ENCODE peak calls at places on chromosomes 11 and 22, in five cellular contexts. B, O, Y, F and N are unnamed samples.

GRCh38 chr11:75100314-75100713 is 3.6 kb upstream of the OR2AT4 start:
- DNase-seq in B (peak), O (peak), Y (peak), F (peak), N (no peak)

GRCh38 chr22:30228509-30229359 is 17.8 kb downstream of the LIF start:
- DNase-seq in B (no peak), O (no peak), Y (peak), F (no peak), N (no peak)

GRCh38 chr11:8090756-8091155 is 9.7 kb downstream of the TUB start:
- DNase-seq in B (peak), O (no peak), Y (peak), F (peak), N (peak)

GRCh38 chr22:49775191-49776052 is 52.3 kb downstream of the BRD1 start:
- DNase-seq in B (no peak), O (no peak), Y (no peak), F (no peak), N (no peak)

GRCh38 chr11:64880240-64881001 is 2.0 kb upstream of the EHD1 start:
- DNase-seq in B (no peak), O (no peak), Y (no peak), F (peak), N (no peak)

GRCh38 chr11:68990995-68991780 is 10.4 kb upstream of the MRGPRD start:
- DNase-seq in B (no peak), O (no peak), Y (no peak), F (no peak), N (no peak)

GRCh38 chr22:18062421-18062820 is 15.4 kb upstream of the PEX26 start:
- DNase-seq in B (no peak), O (no peak), Y (no peak), F (no peak), N (no peak)

GRCh38 chr11:79406376-79406775 is 34.5 kb downstream of the TENM4 start:
- DNase-seq in B (no peak), O (no peak), Y (no peak), F (no peak), N (no peak)

GRCh38 chr11:69044111-69045013 is 4.4 kb upstream of the TPCN2 start:
- DNase-seq in B (peak), O (peak), Y (peak), F (peak), N (peak)

GRCh38 chr22:24945430-24945829 is 1.1 kb downstream of the LHFPL7 start:
- DNase-seq in B (no peak), O (no peak), Y (no peak), F (no peak), N (no peak)

GRCh38 chr22:24948356-24949202 is 2.1 kb upstream of the LHFPL7 start:
- DNase-seq in B (no peak), O (no peak), Y (no peak), F (no peak), N (no peak)

GRCh38 chr22:24944224-24944937 is 2.1 kb downstream of the LHFPL7 start:
- DNase-seq in B (no peak), O (no peak), Y (no peak), F (no peak), N (no peak)

GRCh38 chr22:24947881-24948280 is 1.4 kb upstream of the LHFPL7 start:
- DNase-seq in B (no peak), O (no peak), Y (no peak), F (no peak), N (no peak)

GRCh38 chr22:24947383-24947782 is 889 bp upstream of the LHFPL7 start:
- DNase-seq in B (no peak), O (no peak), Y (no peak), F (no peak), N (no peak)
- TF ChIP-seq CTCF in B (no peak), O (no peak), Y (no peak), F (no peak), N (no peak)

GRCh38 chr22:20243545-20244249 is 24.4 kb downstream of the RTN4R start:
- DNase-seq in B (peak), O (peak), Y (peak), F (peak), N (no peak)

GRCh38 chr22:20244250-20244648 is 23.9 kb downstream of the RTN4R start:
- DNase-seq in B (no peak), O (no peak), Y (no peak), F (no peak), N (no peak)

GRCh38 chr22:20243176-20243544 is 25.0 kb downstream of the RTN4R start:
- DNase-seq in B (no peak), O (no peak), Y (no peak), F (no peak), N (no peak)

GRCh38 chr22:20241579-20242392 is 26.3 kb downstream of the RTN4R start:
- DNase-seq in B (no peak), O (no peak), Y (no peak), F (no peak), N (no peak)

GRCh38 chr22:20242393-20243175 is 25.5 kb downstream of the RTN4R start:
- DNase-seq in B (no peak), O (no peak), Y (no peak), F (no peak), N (no peak)
- TF ChIP-seq CTCF in B (no peak), O (no peak), Y (no peak), F (no peak), N (no peak)

GRCh38 chr11:870418-870817 is 27.8 kb downstream of the TSPAN4 start:
- DNase-seq in B (no peak), O (no peak), Y (no peak), F (no peak), N (no peak)
- TF ChIP-seq CTCF in B (no peak), O (no peak), Y (no peak), F (no peak), N (no peak)

GRCh38 chr11:118310271-118310670 is 5.7 kb downstream of the CD3E start:
- DNase-seq in B (no peak), O (no peak), Y (no peak), F (no peak), N (no peak)
- TF ChIP-seq CTCF in B (no peak), O (no peak), Y (no peak), F (no peak), N (no peak)

GRCh38 chr11:57427692-57428082 is 766 bp upstream of the SLC43A3 start:
- DNase-seq in B (peak), O (no peak), Y (no peak), F (peak), N (no peak)
- TF ChIP-seq CTCF in B (no peak), O (no peak), Y (no peak), F (no peak), N (no peak)

GRCh38 chr11:121334973-121335711 is 42.6 kb downstream of the SC5D start:
- DNase-seq in B (no peak), O (no peak), Y (no peak), F (no peak), N (no peak)
- TF ChIP-seq CTCF in B (no peak), O (peak), Y (peak), F (peak), N (no peak)